ENCODE peak calls at places on chromosomes 6 and 20, in seven cellular contexts. U is SJCRH30; R is stimulated activated CD4-positive, alpha-beta T cell treated with anti-CD3 and anti-CD28 coated beads, Interleukin-2, amount 100 ng/mL, for 4 hours; D is BE2C; J is Peyer's patch; O is renal cortical epithelial cell; G is stromal cell of bone marrow. H is an unnamed sample.

GRCh38 chr20:62739067-62739466 is 30.4 kb downstream of the NTSR1 start:
- DNase-seq in U (no peak), R (no peak), D (no peak), J (no peak), O (no peak), G (no peak), H (no peak)

GRCh38 chr20:40286991-40287531 is 402.0 kb downstream of the MAFB start:
- DNase-seq in U (peak; percentile 12), R (no peak), D (peak; percentile 88), J (no peak), O (peak; percentile 49), G (no peak), H (no peak)

GRCh38 chr20:49560646-49561045 is 7.3 kb downstream of the PTGIS start:
- DNase-seq in U (no peak), R (no peak), D (no peak), J (no peak), O (no peak), G (no peak), H (peak; percentile 55)

GRCh38 chr6:34237316-34237721 is 646 bp downstream of the HMGA1 start:
- DNase-seq in U (no peak), R (no peak), D (peak; percentile 60), J (no peak), O (no peak), G (no peak), H (no peak)

GRCh38 chr6:106666290-106667021 is 37.1 kb downstream of the QRSL1 start:
- DNase-seq in U (no peak), R (no peak), D (no peak), J (peak; percentile 71), O (no peak), G (no peak), H (no peak)

GRCh38 chr6:17879224-17879623 is 108.2 kb downstream of the KIF13A start:
- DNase-seq in U (no peak), R (no peak), D (no peak), J (no peak), O (no peak), G (no peak), H (no peak)

GRCh38 chr20:103456-103855 is 16.0 kb downstream of the DEFB125 start:
- DNase-seq in U (no peak), R (no peak), D (no peak), J (no peak), O (no peak), G (no peak), H (no peak)

GRCh38 chr20:52279667-52280180 is 88.1 kb upstream of the ZFP64 start:
- DNase-seq in U (no peak), R (no peak), D (no peak), J (no peak), O (no peak), G (peak; percentile 16), H (no peak)

GRCh38 chr20:63775096-63775978 is 35.8 kb downstream of the SLC2A4RG start:
- DNase-seq in U (no peak), R (no peak), D (peak; percentile 88), J (no peak), O (no peak), G (peak; percentile 5), H (no peak)

GRCh38 chr20:44643596-44644383 is 7.7 kb downstream of the ADA start:
- DNase-seq in U (peak; percentile 84), R (no peak), D (peak; percentile 49), J (peak; percentile 66), O (peak; percentile 81), G (peak; percentile 66), H (peak; percentile 90)

GRCh38 chr6:91659881-91660280 is 1073.0 kb upstream of the MAP3K7 start:
- DNase-seq in U (no peak), R (no peak), D (no peak), J (no peak), O (peak; percentile 77), G (no peak), H (no peak)

GRCh38 chr20:33072362-33072761 is 7.1 kb upstream of the BPIFB4 start:
- DNase-seq in U (no peak), R (no peak), D (no peak), J (no peak), O (no peak), G (no peak), H (no peak)

GRCh38 chr20:16654858-16655257 is 75.0 kb upstream of the SNRPB2 start:
- DNase-seq in U (no peak), R (no peak), D (no peak), J (no peak), O (no peak), G (no peak), H (no peak)

H was measured in right atrium auricular region.